ENCODE peak calls at places on chromosomes 11 and 22, in six cellular contexts. I, A, Q, E, K and W are unnamed samples.

GRCh38 chr22:32480238-32480637 is 5.6 kb downstream of the FBXO7 start:
- DNase-seq in I (no peak), A (peak), Q (no peak), E (no peak), K (no peak), W (no peak)

GRCh38 chr22:25645964-25646363 is 81.5 kb downstream of the GRK3 start:
- DNase-seq in I (no peak), A (no peak), Q (no peak), E (no peak), K (no peak), W (no peak)

GRCh38 chr11:28674432-28675076 is 566.4 kb downstream of the METTL15 start:
- DNase-seq in I (no peak), A (no peak), Q (no peak), E (no peak), K (no peak), W (no peak)

GRCh38 chr11:77027275-77027674 is 6.9 kb upstream of the B3GNT6 start:
- DNase-seq in I (no peak), A (no peak), Q (no peak), E (no peak), K (no peak), W (no peak)

GRCh38 chr22:37781434-37782059 is 26.2 kb upstream of the GCAT start:
- DNase-seq in I (no peak), A (no peak), Q (no peak), E (no peak), K (no peak), W (no peak)

GRCh38 chr22:37181681-37182080 is 6.4 kb downstream of the C1QTNF6 start:
- DNase-seq in I (no peak), A (no peak), Q (no peak), E (no peak), K (no peak), W (no peak)

GRCh38 chr11:46125284-46125683 is 4.0 kb upstream of the PHF21A start:
- DNase-seq in I (no peak), A (no peak), Q (no peak), E (no peak), K (no peak), W (no peak)

GRCh38 chr11:105298174-105298573 is 158.6 kb upstream of the CARD18 start:
- DNase-seq in I (no peak), A (no peak), Q (no peak), E (no peak), K (no peak), W (no peak)

GRCh38 chr11:96278039-96278897 is 64.7 kb downstream of the MAML2 start:
- DNase-seq in I (no peak), A (no peak), Q (no peak), E (no peak), K (no peak), W (no peak)

GRCh38 chr22:49156662-49157285 is 670.9 kb downstream of the BRD1 start:
- DNase-seq in I (no peak), A (no peak), Q (peak), E (no peak), K (no peak), W (no peak)

GRCh38 chr11:36594316-36594989 is at the start of gene IFTAP:
- DNase-seq in I (no peak), A (peak), Q (peak), E (peak), K (peak), W (no peak)

GRCh38 chr11:44427432-44427831 is 117.5 kb upstream of the ALX4 start:
- DNase-seq in I (no peak), A (no peak), Q (no peak), E (no peak), K (no peak), W (no peak)

GRCh38 chr22:32502346-32502745 is 27.7 kb downstream of the FBXO7 start:
- DNase-seq in I (no peak), A (no peak), Q (no peak), E (no peak), K (no peak), W (no peak)

GRCh38 chr11:107916671-107917241 is 11.5 kb upstream of the RAB39A start:
- DNase-seq in I (no peak), A (peak), Q (peak), E (no peak), K (no peak), W (no peak)

GRCh38 chr11:57248780-57249383 is 11.8 kb upstream of the APLNR start:
- DNase-seq in I (no peak), A (no peak), Q (peak), E (no peak), K (peak), W (no peak)
- TF ChIP-seq CTCF in I (peak), A (peak), Q (peak), E (peak), K (peak), W (no peak)

GRCh38 chr11:64839887-64840782 is 4.3 kb downstream of the CDC42BPG start:
- DNase-seq in I (no peak), A (no peak), Q (no peak), E (no peak), K (no peak), W (no peak)
- TF ChIP-seq CTCF in I (no peak), A (no peak), Q (no peak), E (no peak), K (no peak), W (no peak)

GRCh38 chr11:66068154-66068821 is 1.8 kb upstream of the PACS1 start:
- DNase-seq in I (no peak), A (peak), Q (peak), E (peak), K (peak), W (no peak)

GRCh38 chr11:66069715-66070603 is at the start of gene PACS1:
- DNase-seq in I (no peak), A (peak), Q (peak), E (peak), K (peak), W (no peak)

GRCh38 chr11:66070604-66071325 is 693 bp downstream of the PACS1 start:
- DNase-seq in I (no peak), A (no peak), Q (peak), E (peak), K (no peak), W (no peak)

GRCh38 chr11:66067640-66068039 is 2.4 kb upstream of the PACS1 start:
- DNase-seq in I (no peak), A (no peak), Q (no peak), E (no peak), K (no peak), W (no peak)

GRCh38 chr11:66068923-66069714 is 953 bp upstream of the PACS1 start:
- DNase-seq in I (no peak), A (peak), Q (peak), E (no peak), K (no peak), W (no peak)
- TF ChIP-seq CTCF in I (peak), A (peak), Q (no peak), E (peak), K (no peak), W (no peak)

DNA sequence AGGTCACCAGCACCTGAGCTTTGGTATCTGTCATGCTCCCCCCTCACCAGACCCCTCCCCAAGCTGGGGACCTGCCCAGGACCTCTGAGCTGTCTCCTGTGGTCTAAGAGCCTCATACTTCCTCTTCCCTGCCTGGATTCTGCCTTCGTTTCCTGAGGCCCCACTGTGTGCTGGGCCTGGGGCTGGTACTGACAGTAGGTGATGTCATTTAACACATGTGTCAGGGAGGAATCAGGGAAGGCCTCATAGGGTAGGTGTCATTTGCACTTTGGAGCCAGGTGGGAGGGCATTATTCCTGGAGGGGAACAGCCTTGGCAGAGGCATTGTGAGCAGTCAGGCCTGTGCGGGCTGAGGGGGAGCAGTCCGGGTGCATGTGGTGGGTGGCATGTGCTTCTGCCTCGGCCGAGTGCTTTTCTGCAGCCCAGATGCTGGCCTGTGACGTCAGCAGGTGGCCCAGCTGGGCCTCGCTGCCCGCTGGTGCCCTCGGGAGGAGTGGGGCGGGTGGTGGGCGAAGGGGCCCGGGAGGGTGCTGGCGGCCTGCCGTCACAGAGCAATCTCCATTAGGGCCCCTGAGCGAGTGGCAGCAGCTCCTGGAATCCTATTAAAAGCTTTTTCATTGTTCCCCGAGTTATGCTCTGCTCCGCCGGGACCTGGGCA is 9.1 kb downstream of the FLRT1 start:
- DNase-seq in I (no peak), A (no peak), Q (no peak), E (no peak), K (peak), W (no peak)
- TF ChIP-seq CTCF in I (no peak), A (no peak), Q (no peak), E (no peak), K (no peak), W (no peak)